ENCODE peak calls at places on chromosomes 16 and 17, in four cellular contexts. O is transverse colon, Z is sigmoid colon, A is suprapubic skin. H is an unnamed sample.

GRCh38 chr17:75518201-75518600 is 1.9 kb downstream of the TSEN54 start:
- DNase-seq in O (peak; percentile 31), Z (no peak), A (no peak), H (no peak)

GRCh38 chr17:80245566-80246265 is 14.9 kb upstream of the RNF213 start:
- DNase-seq in O (no peak), Z (no peak), A (peak; percentile 51), H (no peak)

GRCh38 chr17:21318439-21318838 is 33.9 kb downstream of the MAP2K3 start:
- DNase-seq in O (no peak), Z (peak; percentile 65), A (peak; percentile 48), H (no peak)

GRCh38 chr17:45907720-45908395 is 13.5 kb downstream of the MAPT start:
- DNase-seq in O (no peak), Z (no peak), A (no peak), H (no peak)

GRCh38 chr16:67100569-67101300 is 9.0 kb upstream of the PHAF1 start:
- DNase-seq in O (no peak), Z (no peak), A (no peak), H (no peak)

GRCh38 chr16:70779361-70779760 is 21.6 kb downstream of the VAC14 start:
- DNase-seq in O (no peak), Z (no peak), A (no peak), H (no peak)

GRCh38 chr17:75601057-75601987 is 13.7 kb downstream of the MYO15B start:
- DNase-seq in O (peak; percentile 87), Z (peak; percentile 64), A (peak; percentile 68), H (peak; percentile 74)

GRCh38 chr17:21089145-21089544 is 37.6 kb upstream of the DHRS7B start:
- DNase-seq in O (no peak), Z (no peak), A (no peak), H (no peak)

GRCh38 chr17:40459646-40460584 is 16.7 kb downstream of the IGFBP4 start:
- DNase-seq in O (no peak), Z (peak; percentile 71), A (no peak), H (no peak)

GRCh38 chr17:7886227-7887037 is 2.2 kb upstream of the CHD3 start:
- DNase-seq in O (peak; percentile 51), Z (peak; percentile 78), A (no peak), H (peak; percentile 54)

GRCh38 chr16:85586360-85587145 is 26.6 kb upstream of the GSE1 start:
- DNase-seq in O (peak; percentile 46), Z (peak; percentile 91), A (no peak), H (peak; percentile 73)

GRCh38 chr16:85584989-85585388 is 28.1 kb upstream of the GSE1 start:
- DNase-seq in O (no peak), Z (no peak), A (no peak), H (no peak)

GRCh38 chr16:85584192-85584757 is 28.8 kb upstream of the GSE1 start:
- DNase-seq in O (no peak), Z (no peak), A (no peak), H (no peak)

GRCh38 chr16:85583491-85584181 is 29.5 kb upstream of the GSE1 start:
- DNase-seq in O (no peak), Z (no peak), A (no peak), H (no peak)

DNA sequence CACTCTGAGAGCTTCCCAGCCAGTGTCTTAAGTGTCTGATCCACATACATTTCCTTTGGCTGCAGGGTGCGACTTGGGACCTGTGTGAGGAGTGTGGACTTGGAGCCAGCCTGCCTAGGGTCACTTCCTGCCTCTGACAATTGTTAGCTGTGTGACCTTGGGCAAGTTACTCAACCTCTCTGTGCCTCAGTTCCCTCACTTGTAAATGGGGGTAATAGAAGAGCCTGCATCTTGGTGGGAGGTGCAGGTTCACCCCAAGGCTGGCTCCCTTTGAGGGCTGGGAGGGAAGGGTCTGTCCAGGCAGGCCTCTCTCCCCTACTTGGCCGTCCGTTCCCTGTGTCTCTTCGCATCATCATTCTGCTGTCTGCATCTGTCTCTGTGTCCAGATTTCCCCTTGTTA is 27.4 kb upstream of the GSE1 start:
- DNase-seq in O (no peak), Z (no peak), A (no peak), H (no peak)
- H3K27me3 ChIP-seq in O (no peaks in the 10 kb centered on the region), Z (no peaks in the 10 kb centered on the region), A (no peaks in the 10 kb centered on the region), H (no peaks in the 10 kb centered on the region)

DNA sequence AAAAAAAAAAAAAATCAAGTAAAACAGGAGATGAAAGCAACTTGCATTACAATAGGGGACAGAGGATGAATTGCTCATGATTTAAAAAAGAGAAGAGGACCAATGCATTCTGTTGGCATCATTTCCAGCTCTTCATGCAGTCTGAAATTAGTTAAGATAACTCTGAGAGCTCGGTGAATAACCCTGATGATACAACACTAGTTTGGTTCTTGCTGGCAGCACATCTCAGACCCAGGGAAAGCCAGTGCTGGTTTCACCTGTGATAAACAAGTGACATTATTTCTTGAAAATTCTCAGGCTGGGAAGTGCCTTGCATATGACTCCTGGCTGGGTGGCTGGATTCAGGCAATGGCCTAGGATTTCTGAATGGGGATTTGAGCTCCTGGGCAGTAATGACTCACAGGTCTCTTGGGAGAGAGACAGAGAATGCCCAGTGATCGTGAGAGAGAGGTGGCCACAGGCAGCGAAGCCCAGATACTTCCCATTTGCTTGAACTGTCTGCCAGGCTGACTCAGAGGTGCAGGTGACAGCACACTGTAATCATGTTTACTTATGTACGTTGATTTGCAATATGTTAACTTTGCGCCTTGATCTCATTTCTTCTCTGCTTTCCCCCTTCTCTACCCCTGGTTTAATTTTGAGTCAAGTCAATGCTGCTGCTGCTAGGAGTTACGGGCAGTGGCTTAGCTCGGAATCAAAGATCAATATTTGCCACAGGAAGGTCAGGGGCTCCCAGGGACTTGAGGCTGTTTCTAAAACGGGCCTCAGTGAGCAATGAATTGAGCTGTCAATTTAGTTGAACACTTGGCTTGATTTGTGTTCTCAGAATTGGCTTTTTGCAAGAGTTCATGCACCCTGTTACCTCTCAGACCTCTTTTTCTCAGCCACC is 27.1 kb downstream of the ARSG start:
- DNase-seq in O (no peak), Z (no peak), A (no peak), H (peak; percentile 31)
- TF ChIP-seq EP300 in O (no peak), Z (no peak), A (no peak), H (no peak)

GRCh38 chr17:58913971-58914769 is 158.5 kb downstream of the PPM1E start:
- DNase-seq in O (no peak), Z (no peak), A (no peak), H (no peak)
- TF ChIP-seq POLR2AphosphoS5 in O (no peak), Z (no peak), A (no peak), H (no peak)

DNA sequence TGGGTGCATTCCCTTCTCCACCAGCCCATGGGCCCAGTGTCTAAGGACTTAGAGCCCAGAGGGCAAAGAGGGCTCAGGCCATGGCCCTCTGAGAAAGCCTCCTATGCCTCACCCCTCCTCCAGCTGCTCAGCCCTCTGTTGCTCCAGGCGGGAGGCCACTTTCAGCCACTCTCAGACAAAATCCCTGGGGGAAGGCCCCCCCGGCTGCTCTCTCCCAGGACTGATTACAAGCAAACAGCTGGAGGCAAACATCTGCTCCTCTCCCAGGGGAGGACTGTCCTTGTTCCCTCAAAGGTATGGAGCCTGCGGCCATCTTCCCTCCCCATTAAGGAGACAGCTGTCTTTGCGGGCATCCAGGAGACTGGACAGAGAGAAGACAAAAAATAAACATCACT is 54.9 kb upstream of the DLX4 start:
- DNase-seq in O (no peak), Z (no peak), A (no peak), H (no peak)
- H3K27me3 ChIP-seq in O (peaks cover 79% of the 10 kb centered on the region), Z (peaks cover 78% of the 10 kb centered on the region), A (peaks cover 65% of the 10 kb centered on the region), H (peaks cover 87% of the 10 kb centered on the region)

GRCh38 chr16:2983706-2984136 is 3.5 kb upstream of the PKMYT1 start:
- DNase-seq in O (peak; percentile 89), Z (peak; percentile 90), A (peak; percentile 85), H (peak; percentile 85)
- TF ChIP-seq EP300 in O (no peak), Z (no peak), A (no peak), H (no peak)